ENCODE peak calls at places on chromosomes 5 and 9, in eight cellular contexts. M, Q, W, N, K, U, Y and X are unnamed samples.
A peak's percentile ranks its signal among the peaks of the same experiment; 100 is the strongest.

GRCh38 chr9:137114613-137115393 is at the start of gene DPP7:
- DNase-seq in U (no peak), K (peak; percentile 16), Q (no peak), Y (peak; percentile 40), N (peak; percentile 53), W (peak; percentile 51), M (peak; percentile 69), X (peak; percentile 8)

GRCh38 chr9:131651599-131651998 is 88.3 kb downstream of the RAPGEF1 start:
- DNase-seq in U (no peak), W (peak; percentile 70), K (peak; percentile 69), N (no peak), Y (peak; percentile 73), M (no peak), Q (no peak), X (peak; percentile 16)

GRCh38 chr5:149392718-149393117 is 13.6 kb upstream of the IL17B start:
- DNase-seq in Y (peak; percentile 46), M (no peak), N (no peak), U (no peak), K (peak; percentile 87), W (peak; percentile 56), Q (no peak), X (no peak)

GRCh38 chr5:134995850-134996402 is 28.2 kb downstream of the CATSPER3 start:
- DNase-seq in Q (no peak), U (no peak), N (no peak), M (no peak), K (no peak), W (no peak), Y (no peak), X (no peak)

GRCh38 chr9:125161284-125161918 is 18.1 kb upstream of the SCAI start:
- DNase-seq in Q (no peak), N (no peak), Y (peak; percentile 81), W (peak; percentile 57), M (no peak), U (no peak), K (no peak), X (peak; percentile 44)

GRCh38 chr9:115170674-115171073 is 52.7 kb upstream of the TNC start:
- DNase-seq in U (no peak), N (no peak), M (no peak), W (peak; percentile 56), K (peak; percentile 52), Q (no peak), Y (peak; percentile 54), X (no peak)

GRCh38 chr5:80154749-80155148 is 101.1 kb downstream of the SERINC5 start:
- DNase-seq in Y (no peak), U (no peak), M (no peak), Q (no peak), N (no peak), K (no peak), W (no peak), X (no peak)

GRCh38 chr5:78509884-78510769 is 138.4 kb downstream of the LHFPL2 start:
- DNase-seq in U (peak; percentile 44), Y (no peak), N (peak; percentile 43), M (peak; percentile 43), Q (peak; percentile 39), W (no peak), K (no peak), X (no peak)

GRCh38 chr9:113592806-113593575 is 129.5 kb downstream of the RGS3 start:
- DNase-seq in N (no peak), W (no peak), Q (no peak), U (no peak), K (no peak), Y (no peak), M (no peak), X (no peak)

GRCh38 chr9:34662544-34663295 is at the start of gene CCL27:
- DNase-seq in Y (no peak), U (no peak), N (no peak), W (no peak), M (no peak), K (no peak), Q (no peak), X (no peak)

GRCh38 chr5:44875661-44876250 is 67.0 kb downstream of the MRPS30 start:
- DNase-seq in Y (peak; percentile 13), M (no peak), W (peak; percentile 11), N (no peak), Q (no peak), U (no peak), K (peak; percentile 52), X (no peak)

GRCh38 chr5:65137631-65138030 is 344.1 kb downstream of the ADAMTS6 start:
- DNase-seq in U (no peak), M (no peak), Y (no peak), K (peak; percentile 26), N (no peak), W (peak; percentile 60), Q (no peak), X (no peak)

GRCh38 chr5:9562101-9562500 is 16.2 kb upstream of the SEMA5A start:
- DNase-seq in W (no peak), Q (no peak), M (no peak), Y (peak; percentile 18), K (no peak), U (no peak), N (no peak), X (no peak)

GRCh38 chr5:113394658-113395057 is 40.1 kb downstream of the TSSK1B start:
- DNase-seq in K (no peak), M (no peak), N (no peak), Y (no peak), W (peak; percentile 60), U (no peak), Q (no peak), X (no peak)

GRCh38 chr5:101897914-101898313 is 398.2 kb downstream of the SLCO4C1 start:
- DNase-seq in Q (no peak), N (no peak), U (no peak), W (no peak), M (no peak), K (no peak), Y (no peak), X (no peak)

GRCh38 chr5:127088226-127088625 is 14.9 kb upstream of the C5orf63 start:
- DNase-seq in Y (peak; percentile 97), M (no peak), K (peak; percentile 97), U (peak; percentile 24), N (no peak), Q (no peak), W (peak; percentile 98), X (peak; percentile 80)

GRCh38 chr9:123722378-123722777 is 207.5 kb downstream of the DENND1A start:
- DNase-seq in M (no peak), U (no peak), Q (no peak), K (no peak), Y (no peak), N (no peak), W (no peak), X (no peak)

GRCh38 chr9:116149844-116150243 is 3.7 kb upstream of the PAPPA start:
- DNase-seq in Y (no peak), W (peak; percentile 36), M (no peak), N (no peak), Q (no peak), K (no peak), U (no peak), X (no peak)

DNA sequence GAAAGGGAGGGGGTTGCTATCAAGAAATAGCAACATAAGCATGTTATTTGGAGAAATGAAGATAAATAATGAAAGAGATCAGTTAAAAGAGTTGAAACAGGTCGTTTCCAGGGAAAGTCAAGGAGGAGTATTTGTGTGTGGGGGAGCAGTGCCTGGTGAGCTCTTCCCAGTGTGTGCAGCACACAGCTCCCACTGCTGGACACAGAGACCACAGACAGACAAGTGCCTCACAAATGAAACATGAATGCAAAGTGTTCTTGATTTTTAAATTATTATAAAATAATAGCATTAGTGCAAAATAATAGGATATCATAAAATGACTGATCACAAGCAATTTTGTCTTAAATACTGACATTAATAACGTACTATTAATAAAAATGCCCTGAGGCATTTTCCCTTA is 40.8 kb downstream of the LIFR start:
- DNase-seq in Q (no peak), N (no peak), K (peak; percentile 47), W (peak; percentile 44), U (no peak), M (no peak), Y (peak; percentile 43), X (no peak)
- TF ChIP-seq CTCF in Q (peak; percentile 45), N (peak; percentile 23), K (peak; percentile 47), W (peak; percentile 55), U (peak; percentile 43), M (no peak), Y (peak; percentile 66), X (peak; percentile 54)

DNA sequence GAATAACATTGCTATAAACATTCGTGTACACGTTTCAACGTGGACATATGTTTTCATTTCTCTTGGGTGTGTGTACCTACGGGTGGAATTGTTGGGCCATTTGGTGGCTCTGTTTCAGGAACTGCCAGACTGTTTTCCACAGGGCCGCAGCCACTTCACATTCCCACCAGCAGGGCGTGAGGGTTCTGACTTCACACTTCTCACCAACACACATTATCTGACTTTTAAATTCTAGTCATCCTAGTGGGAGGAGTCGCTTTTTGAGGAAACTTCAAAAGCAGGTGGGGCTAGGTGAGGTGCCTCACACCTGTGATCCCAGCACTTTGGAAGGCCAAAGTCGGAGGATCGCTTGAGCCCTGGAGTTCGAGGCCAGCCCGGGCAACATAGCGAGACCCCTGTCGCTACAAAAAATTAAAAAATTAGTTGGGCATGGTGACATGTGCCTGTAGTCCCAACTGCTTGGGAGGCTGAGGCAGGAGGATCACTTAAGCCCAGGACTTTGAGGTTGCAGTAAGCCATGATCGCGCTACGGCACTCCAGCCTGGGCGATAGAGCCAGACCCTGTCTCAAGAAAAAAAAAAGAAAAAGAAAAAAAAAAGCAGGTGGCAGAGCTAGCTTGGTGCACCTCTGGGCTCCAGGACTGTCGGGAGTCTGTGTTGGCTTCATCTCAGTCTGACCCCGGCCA is 28.5 kb downstream of the TSPAN17 start:
- DNase-seq in U (no peak), K (no peak), M (no peak), Q (no peak), Y (peak; percentile 26), W (peak; percentile 26), N (no peak), X (no peak)
- TF ChIP-seq CTCF in U (peak; percentile 9), K (peak; percentile 39), M (peak; percentile 38), Q (peak; percentile 75), Y (peak; percentile 55), W (peak; percentile 77), N (no peak), X (peak; percentile 32)

DNA sequence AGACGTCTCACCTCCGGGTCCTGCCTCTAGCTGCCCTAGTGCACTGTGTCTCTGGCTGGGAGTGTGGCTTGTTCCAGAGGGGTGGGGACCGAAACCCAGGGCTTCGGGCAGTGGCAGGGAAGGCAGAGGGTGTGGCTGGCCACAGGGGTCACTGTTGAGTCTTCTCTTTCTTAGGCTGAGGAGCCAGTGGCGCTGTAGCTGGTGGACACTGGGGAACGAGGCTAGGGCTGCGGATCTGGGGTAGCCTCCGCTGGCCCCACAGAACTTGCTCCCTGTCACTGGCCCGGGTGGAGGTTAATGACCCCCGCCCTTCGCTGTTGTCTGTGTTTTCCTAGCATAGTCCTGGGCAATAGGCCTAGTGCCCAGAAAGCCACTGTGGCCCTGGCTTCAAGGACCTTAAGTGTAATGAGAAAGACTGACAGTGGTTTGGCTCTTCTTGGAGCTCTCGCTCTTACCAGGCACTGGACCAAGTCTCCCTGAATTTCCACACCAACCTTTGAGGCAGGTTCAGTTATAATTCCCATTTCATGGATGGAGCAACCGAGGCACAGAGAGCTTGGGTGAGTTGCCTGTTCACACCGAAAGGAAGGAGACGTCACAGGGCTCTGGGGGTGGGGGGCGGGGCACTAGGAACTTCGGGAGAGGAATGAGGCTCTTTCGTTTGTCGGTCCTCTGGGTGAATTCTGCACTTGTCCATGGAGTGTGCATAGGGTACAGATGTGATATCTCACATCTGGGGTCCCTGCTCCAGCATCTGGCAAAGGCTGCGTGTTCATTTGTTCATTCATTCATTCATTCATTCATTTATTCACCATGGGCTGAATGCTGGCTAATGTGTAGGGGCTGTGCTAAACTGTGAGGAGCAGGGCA is 4.8 kb upstream of the IER5L start:
- DNase-seq in U (no peak), M (no peak), Y (no peak), K (no peak), W (peak; percentile 38), Q (peak; percentile 38), N (no peak), X (no peak)
- TF ChIP-seq CTCF in U (peak; percentile 31), M (peak; percentile 11), Y (peak; percentile 48), K (peak; percentile 29), W (peak; percentile 58), Q (peak; percentile 64), N (no peak), X (peak; percentile 31)

GRCh38 chr5:151130922-151131891 is 26.4 kb downstream of the ANXA6 start:
- DNase-seq in N (no peak), K (peak; percentile 32), M (no peak), Q (no peak), W (no peak), Y (no peak), U (no peak), X (no peak)
- TF ChIP-seq CTCF in N (no peak), K (no peak), M (no peak), Q (no peak), W (no peak), Y (no peak), U (no peak), X (no peak)